ENCODE peak calls at places on chromosomes 5 and 9, in four cellular contexts. One of them, this sample, is unnamed.

GRCh38 chr9:99029083-99029482 is 75.8 kb upstream of the TGFBR1 start:
- DNase-seq in GM20000: no peak
- DNase-seq in nephron progenitor cell: no peak
- DNase-seq in naive thymus-derived CD8-positive, alpha-beta T cell: no peak
- DNase-seq in this sample: no peak

GRCh38 chr9:34457266-34458012 is 931 bp downstream of the FAM219A start:
- DNase-seq in GM20000: no peak
- DNase-seq in naive thymus-derived CD8-positive, alpha-beta T cell: no peak
- DNase-seq in nephron progenitor cell: peak; percentile 64
- DNase-seq in this sample: no peak

GRCh38 chr5:138934971-138935370 is 59.8 kb upstream of the LRRTM2 start:
- DNase-seq in naive thymus-derived CD8-positive, alpha-beta T cell: no peak
- DNase-seq in nephron progenitor cell: no peak
- DNase-seq in GM20000: no peak
- DNase-seq in this sample: no peak

GRCh38 chr9:112447283-112447761 is 39.3 kb upstream of the KIAA1958 start:
- DNase-seq in naive thymus-derived CD8-positive, alpha-beta T cell: no peak
- DNase-seq in GM20000: no peak
- DNase-seq in nephron progenitor cell: no peak
- DNase-seq in this sample: no peak

GRCh38 chr9:98047002-98047401 is 9.5 kb upstream of the NANS start:
- DNase-seq in nephron progenitor cell: no peak
- DNase-seq in GM20000: no peak
- DNase-seq in naive thymus-derived CD8-positive, alpha-beta T cell: no peak
- DNase-seq in this sample: no peak

GRCh38 chr9:136695955-136696354 is 8.7 kb upstream of the AGPAT2 start:
- DNase-seq in nephron progenitor cell: peak; percentile 5
- DNase-seq in naive thymus-derived CD8-positive, alpha-beta T cell: no peak
- DNase-seq in GM20000: no peak
- DNase-seq in this sample: no peak

GRCh38 chr5:158383485-158383884 is 524.5 kb upstream of the CLINT1 start:
- DNase-seq in nephron progenitor cell: no peak
- DNase-seq in naive thymus-derived CD8-positive, alpha-beta T cell: no peak
- DNase-seq in GM20000: no peak
- DNase-seq in this sample: no peak

GRCh38 chr9:8315211-8315610 is 515.6 kb upstream of the DMAC1 start:
- DNase-seq in nephron progenitor cell: no peak
- DNase-seq in naive thymus-derived CD8-positive, alpha-beta T cell: no peak
- DNase-seq in GM20000: no peak
- DNase-seq in this sample: no peak

GRCh38 chr5:93381057-93381456 is 200.0 kb downstream of the NR2F1-AS1 start:
- DNase-seq in naive thymus-derived CD8-positive, alpha-beta T cell: no peak
- DNase-seq in nephron progenitor cell: no peak
- DNase-seq in GM20000: no peak
- DNase-seq in this sample: no peak

GRCh38 chr9:13705913-13706312 is 426.4 kb upstream of the MPDZ start:
- DNase-seq in naive thymus-derived CD8-positive, alpha-beta T cell: no peak
- DNase-seq in GM20000: no peak
- DNase-seq in nephron progenitor cell: no peak
- DNase-seq in this sample: no peak

GRCh38 chr9:130874783-130875182 is 21.8 kb downstream of the QRFP start:
- DNase-seq in naive thymus-derived CD8-positive, alpha-beta T cell: no peak
- DNase-seq in GM20000: no peak
- DNase-seq in nephron progenitor cell: no peak
- DNase-seq in this sample: no peak

GRCh38 chr5:68033029-68033428 is 182.5 kb upstream of the PIK3R1 start:
- DNase-seq in nephron progenitor cell: no peak
- DNase-seq in GM20000: no peak
- DNase-seq in naive thymus-derived CD8-positive, alpha-beta T cell: no peak
- DNase-seq in this sample: no peak

GRCh38 chr9:116152941-116153764 is 438 bp upstream of the PAPPA start:
- DNase-seq in nephron progenitor cell: peak; percentile 16
- DNase-seq in GM20000: peak; percentile 23
- DNase-seq in naive thymus-derived CD8-positive, alpha-beta T cell: no peak
- DNase-seq in this sample: no peak

GRCh38 chr9:104795082-104795481 is 31.2 kb downstream of the NIPSNAP3B start:
- DNase-seq in GM20000: no peak
- DNase-seq in naive thymus-derived CD8-positive, alpha-beta T cell: no peak
- DNase-seq in nephron progenitor cell: no peak
- DNase-seq in this sample: no peak

GRCh38 chr9:121748080-121748479 is 96.6 kb downstream of the DAB2IP start:
- DNase-seq in GM20000: no peak
- DNase-seq in naive thymus-derived CD8-positive, alpha-beta T cell: no peak
- DNase-seq in nephron progenitor cell: no peak
- DNase-seq in this sample: no peak

GRCh38 chr9:92970467-92970923 is 23.2 kb downstream of the FGD3 start:
- DNase-seq in GM20000: no peak
- DNase-seq in naive thymus-derived CD8-positive, alpha-beta T cell: no peak
- DNase-seq in nephron progenitor cell: no peak
- DNase-seq in this sample: no peak

GRCh38 chr5:172133359-172134029 is 54.5 kb downstream of the STK10 start:
- DNase-seq in GM20000: no peak
- DNase-seq in naive thymus-derived CD8-positive, alpha-beta T cell: no peak
- DNase-seq in nephron progenitor cell: no peak
- DNase-seq in this sample: no peak

GRCh38 chr9:37801287-37801850 is 772 bp downstream of the DCAF10 start:
- DNase-seq in GM20000: no peak
- DNase-seq in nephron progenitor cell: peak; percentile 60
- DNase-seq in naive thymus-derived CD8-positive, alpha-beta T cell: peak; percentile 29
- DNase-seq in this sample: no peak

GRCh38 chr5:42241636-42242035 is 181.6 kb upstream of the GHR start:
- DNase-seq in naive thymus-derived CD8-positive, alpha-beta T cell: no peak
- DNase-seq in GM20000: no peak
- DNase-seq in nephron progenitor cell: no peak
- DNase-seq in this sample: no peak

GRCh38 chr9:14027114-14027812 is 286.7 kb downstream of the NFIB start:
- DNase-seq in naive thymus-derived CD8-positive, alpha-beta T cell: no peak
- DNase-seq in GM20000: no peak
- DNase-seq in nephron progenitor cell: no peak
- DNase-seq in this sample: no peak

GRCh38 chr9:26310294-26310693 is 582.3 kb downstream of the CAAP1 start:
- DNase-seq in nephron progenitor cell: no peak
- DNase-seq in GM20000: no peak
- DNase-seq in naive thymus-derived CD8-positive, alpha-beta T cell: no peak
- DNase-seq in this sample: no peak

GRCh38 chr9:118595719-118596305 is 773.4 kb downstream of the BRINP1 start:
- DNase-seq in nephron progenitor cell: peak; percentile 34
- DNase-seq in naive thymus-derived CD8-positive, alpha-beta T cell: no peak
- DNase-seq in GM20000: peak; percentile 2
- DNase-seq in this sample: no peak

GRCh38 chr5:112014771-112015170 is 257.8 kb upstream of the NREP start:
- DNase-seq in nephron progenitor cell: no peak
- DNase-seq in naive thymus-derived CD8-positive, alpha-beta T cell: no peak
- DNase-seq in GM20000: no peak
- DNase-seq in this sample: no peak

GRCh38 chr5:173643964-173644363 is 27.5 kb upstream of the BOD1 start:
- DNase-seq in naive thymus-derived CD8-positive, alpha-beta T cell: no peak
- DNase-seq in GM20000: peak; percentile 53
- DNase-seq in nephron progenitor cell: peak; percentile 57
- DNase-seq in this sample: peak; percentile 10

GRCh38 chr5:96439477-96440184 is 6.6 kb upstream of the PCSK1 start:
- DNase-seq in naive thymus-derived CD8-positive, alpha-beta T cell: no peak
- DNase-seq in nephron progenitor cell: no peak
- DNase-seq in GM20000: peak; percentile 56
- DNase-seq in this sample: no peak

GRCh38 chr5:38613475-38613874 is 57.0 kb upstream of the LIFR start:
- DNase-seq in GM20000: no peak
- DNase-seq in nephron progenitor cell: no peak
- DNase-seq in naive thymus-derived CD8-positive, alpha-beta T cell: no peak
- DNase-seq in this sample: no peak

GRCh38 chr5:61286446-61287132 is 45.5 kb upstream of the ZSWIM6 start:
- DNase-seq in naive thymus-derived CD8-positive, alpha-beta T cell: no peak
- DNase-seq in GM20000: no peak
- DNase-seq in nephron progenitor cell: no peak
- DNase-seq in this sample: no peak

GRCh38 chr9:34463098-34463900 is 4.7 kb downstream of the DNAI1 start:
- DNase-seq in nephron progenitor cell: no peak
- DNase-seq in naive thymus-derived CD8-positive, alpha-beta T cell: no peak
- DNase-seq in GM20000: no peak
- DNase-seq in this sample: no peak

GRCh38 chr5:113336975-113337374 is 97.8 kb downstream of the TSSK1B start:
- DNase-seq in naive thymus-derived CD8-positive, alpha-beta T cell: no peak
- DNase-seq in nephron progenitor cell: no peak
- DNase-seq in GM20000: peak; percentile 6
- DNase-seq in this sample: no peak

GRCh38 chr5:122877518-122877917 is 32.1 kb downstream of the SNX24 start:
- DNase-seq in nephron progenitor cell: no peak
- DNase-seq in GM20000: no peak
- DNase-seq in naive thymus-derived CD8-positive, alpha-beta T cell: no peak
- DNase-seq in this sample: no peak

GRCh38 chr5:63963080-63963735 is 963 bp upstream of the HTR1A start:
- DNase-seq in naive thymus-derived CD8-positive, alpha-beta T cell: no peak
- DNase-seq in nephron progenitor cell: peak; percentile 75
- DNase-seq in GM20000: peak; percentile 66
- DNase-seq in this sample: no peak

GRCh38 chr9:35808433-35808832 is 3.6 kb downstream of the SPAG8 start:
- DNase-seq in naive thymus-derived CD8-positive, alpha-beta T cell: no peak
- DNase-seq in nephron progenitor cell: no peak
- DNase-seq in GM20000: no peak
- DNase-seq in this sample: no peak

GRCh38 chr5:171978519-171978918 is 27.9 kb downstream of the FBXW11 start:
- DNase-seq in nephron progenitor cell: no peak
- DNase-seq in naive thymus-derived CD8-positive, alpha-beta T cell: no peak
- DNase-seq in GM20000: no peak
- DNase-seq in this sample: no peak

GRCh38 chr9:127741831-127742434 is 6.8 kb upstream of the TOR2A start:
- DNase-seq in naive thymus-derived CD8-positive, alpha-beta T cell: no peak
- DNase-seq in nephron progenitor cell: peak; percentile 97
- DNase-seq in GM20000: no peak
- DNase-seq in this sample: no peak